ENCODE peak calls at places on chromosomes 16 and 17, in four cellular contexts. M is keratinocyte, C is IMR-90, Q is endothelial cell of umbilical vein. W is an unnamed sample.

GRCh38 chr16:72740346-72740745 is 307.6 kb downstream of the ZFHX3 start:
- DNase-seq in C (peak; percentile 43), M (no peak), Q (no peak), W (no peak)

GRCh38 chr16:54136276-54136625 is 150.3 kb downstream of the IRX3 start:
- DNase-seq in C (peak; percentile 59), Q (peak; percentile 36), M (no peak), W (no peak)

GRCh38 chr17:32609085-32609484 is 122.3 kb downstream of the CDK5R1 start:
- DNase-seq in Q (no peak), M (no peak), C (no peak), W (no peak)

GRCh38 chr17:57050303-57050702 is 34.7 kb upstream of the AKAP1 start:
- DNase-seq in M (no peak), C (no peak), Q (no peak), W (no peak)

GRCh38 chr17:7478276-7479138 is 924 bp downstream of the ZBTB4 start:
- DNase-seq in Q (peak; percentile 35), M (no peak), C (peak; percentile 18), W (peak; percentile 67)

GRCh38 chr16:29674188-29674587 is 4.8 kb upstream of the QPRT start:
- DNase-seq in C (peak; percentile 40), Q (no peak), M (no peak), W (no peak)

GRCh38 chr17:62681939-62682381 is 54.5 kb downstream of the MRC2 start:
- DNase-seq in Q (no peak), C (no peak), M (no peak), W (no peak)

GRCh38 chr17:42347198-42347597 is 41.0 kb downstream of the STAT3 start:
- DNase-seq in C (peak; percentile 86), Q (peak; percentile 90), M (no peak), W (no peak)

GRCh38 chr16:3837851-3838564 is 42.5 kb downstream of the CREBBP start:
- DNase-seq in C (no peak), Q (no peak), M (no peak), W (no peak)

GRCh38 chr16:71882505-71883192 is 1.3 kb downstream of the ZNF821 start:
- DNase-seq in Q (peak; percentile 83), M (peak; percentile 62), C (peak; percentile 75), W (peak; percentile 83)

GRCh38 chr17:81040791-81041337 is 5.9 kb downstream of the BAIAP2 start:
- DNase-seq in M (no peak), Q (no peak), C (no peak), W (peak; percentile 65)

GRCh38 chr17:35731239-35731931 is at the start of gene RASL10B:
- DNase-seq in Q (peak; percentile 28), C (peak; percentile 31), M (no peak), W (peak; percentile 76)

GRCh38 chr16:57941016-57941656 is 29.8 kb downstream of the CNGB1 start:
- DNase-seq in Q (peak; percentile 14), C (no peak), M (no peak), W (no peak)

GRCh38 chr17:66952681-66953638 is 11.5 kb upstream of the CACNG4 start:
- DNase-seq in M (no peak), Q (no peak), C (no peak), W (no peak)

GRCh38 chr16:85800321-85800669 is 800 bp downstream of the COX4I1 start:
- DNase-seq in Q (no peak), M (no peak), C (no peak), W (no peak)

GRCh38 chr16:31201511-31202401 is 804 bp downstream of the PYCARD start:
- DNase-seq in Q (no peak), M (no peak), C (no peak), W (peak; percentile 37)

GRCh38 chr17:13114601-13115024 is 96.8 kb upstream of the ELAC2 start:
- DNase-seq in Q (no peak), M (no peak), C (peak; percentile 28), W (peak; percentile 43)

GRCh38 chr16:51110618-51111234 is 40.3 kb downstream of the SALL1 start:
- DNase-seq in C (no peak), M (no peak), Q (no peak), W (no peak)

GRCh38 chr16:82748026-82748425 is 121.3 kb downstream of the CDH13 start:
- DNase-seq in M (no peak), Q (peak; percentile 94), C (peak; percentile 66), W (no peak)

GRCh38 chr16:30523768-30524574 is 2.4 kb downstream of the ZNF768 start:
- DNase-seq in M (no peak), Q (no peak), C (no peak), W (peak; percentile 68)

GRCh38 chr16:87331241-87331801 is 14.1 kb upstream of the C16orf95 start:
- DNase-seq in C (no peak), M (no peak), Q (no peak), W (no peak)

GRCh38 chr16:35691057-35691456 is 2231.6 kb downstream of the TP53TG3F start:
- DNase-seq in C (no peak), Q (no peak), M (no peak), W (no peak)

DNA sequence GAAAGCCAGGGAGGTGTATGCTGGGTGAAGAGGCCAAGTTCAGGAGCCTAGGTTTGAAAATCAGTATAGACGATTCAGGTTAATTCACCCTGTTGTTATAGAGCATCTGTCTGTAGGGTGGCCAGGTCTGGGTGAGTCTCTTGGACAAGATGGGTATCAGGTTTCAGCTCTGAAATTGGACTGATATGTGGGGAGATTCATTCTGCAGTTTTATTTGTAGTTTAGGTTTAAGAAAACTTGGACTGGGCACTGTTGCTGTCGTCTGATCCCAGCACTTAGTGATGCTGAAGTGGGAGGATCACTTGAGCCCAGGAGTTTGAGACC is 17.8 kb downstream of the ABCC1 start:
- DNase-seq in C (no peak), M (no peak), Q (no peak), W (no peak)
- H3K9me1 ChIP-seq in C (peaks cover 35% of the 10 kb centered on the region), M (no peaks in the 10 kb centered on the region), Q (no peaks in the 10 kb centered on the region), W (no peaks in the 10 kb centered on the region)

GRCh38 chr16:80836846-80837245 is 32.4 kb upstream of the CDYL2 start:
- DNase-seq in Q (peak; percentile 21), M (no peak), C (no peak), W (no peak)
- H3K9me1 ChIP-seq in Q (no peaks in the 10 kb centered on the region), M (no peaks in the 10 kb centered on the region), C (no peaks in the 10 kb centered on the region), W (no peaks in the 10 kb centered on the region)

GRCh38 chr17:37747222-37747621 is 2.4 kb upstream of the HNF1B start:
- DNase-seq in Q (no peak), M (no peak), C (no peak), W (no peak)
- H3K9me1 ChIP-seq in Q (no peaks in the 10 kb centered on the region), M (no peaks in the 10 kb centered on the region), C (peaks cover 3% of the 10 kb centered on the region), W (no peaks in the 10 kb centered on the region)

DNA sequence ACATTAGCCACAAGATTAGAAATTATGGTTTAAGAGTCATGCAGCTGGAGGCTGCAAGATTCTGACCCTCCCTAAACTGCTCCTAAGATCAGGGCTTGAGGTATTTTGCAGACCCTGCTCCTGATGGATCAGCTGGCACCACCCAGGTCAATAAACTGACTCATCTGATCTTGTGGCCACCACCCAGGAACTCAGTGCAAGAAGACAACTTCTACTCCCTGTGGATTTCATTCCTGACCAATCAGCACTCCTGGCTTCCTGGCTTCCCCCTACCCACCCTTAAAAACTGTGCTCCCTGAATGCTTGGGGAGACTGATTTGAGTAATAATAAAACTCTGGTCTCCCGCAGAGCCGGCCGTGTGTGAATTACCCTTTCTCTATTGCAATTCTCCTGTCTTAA is 25.0 kb upstream of the MILR1 start:
- DNase-seq in M (no peak), Q (no peak), C (no peak), W (no peak)
- H3K9me1 ChIP-seq in M (no peaks in the 10 kb centered on the region), Q (no peaks in the 10 kb centered on the region), C (no peaks in the 10 kb centered on the region), W (no peaks in the 10 kb centered on the region)

GRCh38 chr17:58974354-58974753 is 132.3 kb downstream of the TRIM37 start:
- DNase-seq in M (no peak), C (no peak), Q (no peak), W (no peak)

GRCh38 chr17:58969156-58969555 is 137.5 kb downstream of the TRIM37 start:
- DNase-seq in M (no peak), C (no peak), Q (no peak), W (no peak)

GRCh38 chr17:58968662-58969061 is 138.0 kb downstream of the TRIM37 start:
- DNase-seq in Q (no peak), M (no peak), C (peak; percentile 12), W (no peak)

GRCh38 chr17:58969612-58970011 is 137.1 kb downstream of the TRIM37 start:
- DNase-seq in Q (no peak), M (no peak), C (peak; percentile 54), W (no peak)

GRCh38 chr17:58970966-58971575 is 135.6 kb downstream of the TRIM37 start:
- DNase-seq in C (peak; percentile 36), Q (no peak), M (no peak), W (no peak)
- H3K9me1 ChIP-seq in C (peaks cover 5% of the 10 kb centered on the region), Q (no peaks in the 10 kb centered on the region), M (no peaks in the 10 kb centered on the region), W (no peaks in the 10 kb centered on the region)

GRCh38 chr16:5328546-5328945 is 231.0 kb upstream of the EEF2KMT start:
- DNase-seq in Q (no peak), M (no peak), C (no peak), W (peak; percentile 43)
- H3K9me1 ChIP-seq in Q (no peaks in the 10 kb centered on the region), M (no peaks in the 10 kb centered on the region), C (no peaks in the 10 kb centered on the region), W (no peaks in the 10 kb centered on the region)

GRCh38 chr17:17726721-17727060 is 45.4 kb downstream of the RAI1 start:
- DNase-seq in C (no peak), Q (no peak), M (no peak), W (no peak)

GRCh38 chr17:17724307-17724921 is 43.2 kb downstream of the RAI1 start:
- DNase-seq in C (peak; percentile 54), M (no peak), Q (peak; percentile 77), W (no peak)

GRCh38 chr17:17723354-17724261 is 42.4 kb downstream of the RAI1 start:
- DNase-seq in M (no peak), C (peak; percentile 90), Q (peak; percentile 61), W (no peak)

GRCh38 chr17:17725853-17726720 is 44.8 kb downstream of the RAI1 start:
- DNase-seq in C (no peak), Q (peak; percentile 69), M (no peak), W (no peak)

GRCh38 chr17:17724991-17725852 is 44.0 kb downstream of the RAI1 start:
- DNase-seq in Q (peak; percentile 87), C (no peak), M (no peak), W (no peak)
- H3K9me1 ChIP-seq in Q (no peaks in the 10 kb centered on the region), C (peaks cover 30% of the 10 kb centered on the region), M (peaks cover 5% of the 10 kb centered on the region), W (peaks cover 4% of the 10 kb centered on the region)

GRCh38 chr16:59654455-59654854 is 920.3 kb upstream of the GOT2 start:
- DNase-seq in M (no peak), Q (no peak), C (no peak), W (no peak)

GRCh38 chr16:59658572-59658971 is 924.5 kb upstream of the GOT2 start:
- DNase-seq in Q (no peak), M (no peak), C (no peak), W (no peak)
- H3K9me1 ChIP-seq in Q (no peaks in the 10 kb centered on the region), M (no peaks in the 10 kb centered on the region), C (no peaks in the 10 kb centered on the region), W (no peaks in the 10 kb centered on the region)

GRCh38 chr17:77733576-77734296 is 224.8 kb upstream of the TNRC6C start:
- DNase-seq in C (no peak), Q (no peak), M (no peak), W (no peak)
- H3K9me1 ChIP-seq in C (no peaks in the 10 kb centered on the region), Q (no peaks in the 10 kb centered on the region), M (no peaks in the 10 kb centered on the region), W (peaks cover 4% of the 10 kb centered on the region)

W was measured in K562.